ENCODE peak calls at places on chromosomes 6 and 20, in nine cellular contexts. One of them, this sample, is unnamed.

GRCh38 chr6:156612361-156612760 is 164.8 kb upstream of the ARID1B start:
- DNase-seq in ovary: no peak
- DNase-seq in A549: no peak
- DNase-seq in MM.1S: no peak
- DNase-seq in pancreas: no peak
- DNase-seq in IMR-90: no peak
- DNase-seq in endodermal cell: no peak
- DNase-seq in CD8-positive, alpha-beta T cell: no peak
- DNase-seq in psoas muscle: no peak
- DNase-seq in this sample: no peak

GRCh38 chr6:4656106-4656505 is 120.1 kb upstream of the CDYL start:
- DNase-seq in ovary: no peak
- DNase-seq in A549: no peak
- DNase-seq in MM.1S: no peak
- DNase-seq in pancreas: no peak
- DNase-seq in IMR-90: no peak
- DNase-seq in endodermal cell: no peak
- DNase-seq in CD8-positive, alpha-beta T cell: no peak
- DNase-seq in psoas muscle: no peak
- DNase-seq in this sample: no peak

GRCh38 chr6:12182676-12183075 is 107.5 kb upstream of the EDN1 start:
- DNase-seq in ovary: no peak
- DNase-seq in A549: no peak
- DNase-seq in MM.1S: no peak
- DNase-seq in pancreas: no peak
- DNase-seq in IMR-90: peak; percentile 74
- DNase-seq in endodermal cell: no peak
- DNase-seq in CD8-positive, alpha-beta T cell: no peak
- DNase-seq in psoas muscle: no peak
- DNase-seq in this sample: no peak

GRCh38 chr20:57938158-57939108 is 228.6 kb upstream of the PMEPA1 start:
- DNase-seq in ovary: no peak
- DNase-seq in A549: no peak
- DNase-seq in MM.1S: no peak
- DNase-seq in pancreas: no peak
- DNase-seq in IMR-90: no peak
- DNase-seq in endodermal cell: peak; percentile 69
- DNase-seq in CD8-positive, alpha-beta T cell: no peak
- DNase-seq in psoas muscle: no peak
- DNase-seq in this sample: no peak

GRCh38 chr6:57215260-57215659 is 6.8 kb downstream of the RAB23 start:
- DNase-seq in ovary: no peak
- DNase-seq in A549: no peak
- DNase-seq in MM.1S: no peak
- DNase-seq in pancreas: no peak
- DNase-seq in IMR-90: no peak
- DNase-seq in endodermal cell: no peak
- DNase-seq in CD8-positive, alpha-beta T cell: no peak
- DNase-seq in psoas muscle: no peak
- DNase-seq in this sample: no peak

GRCh38 chr6:160041608-160042007 is 72.7 kb downstream of the IGF2R start:
- DNase-seq in ovary: peak; percentile 69
- DNase-seq in A549: no peak
- DNase-seq in MM.1S: no peak
- DNase-seq in pancreas: peak; percentile 68
- DNase-seq in IMR-90: peak; percentile 70
- DNase-seq in endodermal cell: peak; percentile 24
- DNase-seq in CD8-positive, alpha-beta T cell: peak; percentile 27
- DNase-seq in psoas muscle: peak; percentile 80
- DNase-seq in this sample: no peak

GRCh38 chr6:1757133-1757532 is 147.4 kb downstream of the FOXC1 start:
- DNase-seq in ovary: no peak
- DNase-seq in A549: no peak
- DNase-seq in MM.1S: no peak
- DNase-seq in pancreas: no peak
- DNase-seq in IMR-90: no peak
- DNase-seq in endodermal cell: no peak
- DNase-seq in CD8-positive, alpha-beta T cell: no peak
- DNase-seq in psoas muscle: no peak
- DNase-seq in this sample: no peak

GRCh38 chr20:10225439-10226080 is 6.9 kb downstream of the SNAP25 start:
- DNase-seq in ovary: no peak
- DNase-seq in A549: peak; percentile 33
- DNase-seq in MM.1S: peak; percentile 53
- DNase-seq in pancreas: no peak
- DNase-seq in IMR-90: no peak
- DNase-seq in endodermal cell: peak; percentile 71
- DNase-seq in CD8-positive, alpha-beta T cell: no peak
- DNase-seq in psoas muscle: no peak
- DNase-seq in this sample: no peak

GRCh38 chr6:35457907-35458306 is 5.8 kb downstream of the FANCE start:
- DNase-seq in ovary: no peak
- DNase-seq in A549: no peak
- DNase-seq in MM.1S: no peak
- DNase-seq in pancreas: no peak
- DNase-seq in IMR-90: no peak
- DNase-seq in endodermal cell: peak; percentile 50
- DNase-seq in CD8-positive, alpha-beta T cell: no peak
- DNase-seq in psoas muscle: no peak
- DNase-seq in this sample: no peak
- H3K27ac ChIP-seq in ovary: no peak overlapping the region
- H3K27ac ChIP-seq in A549: no peak overlapping the region
- H3K27ac ChIP-seq in MM.1S: no peak overlapping the region
- H3K27ac ChIP-seq in pancreas: no peak overlapping the region
- H3K27ac ChIP-seq in IMR-90: no peak overlapping the region
- H3K27ac ChIP-seq in endodermal cell: no peak overlapping the region
- H3K27ac ChIP-seq in CD8-positive, alpha-beta T cell: no peak overlapping the region
- H3K27ac ChIP-seq in psoas muscle: no peak overlapping the region
- H3K27ac ChIP-seq in this sample: no peak overlapping the region

DNA sequence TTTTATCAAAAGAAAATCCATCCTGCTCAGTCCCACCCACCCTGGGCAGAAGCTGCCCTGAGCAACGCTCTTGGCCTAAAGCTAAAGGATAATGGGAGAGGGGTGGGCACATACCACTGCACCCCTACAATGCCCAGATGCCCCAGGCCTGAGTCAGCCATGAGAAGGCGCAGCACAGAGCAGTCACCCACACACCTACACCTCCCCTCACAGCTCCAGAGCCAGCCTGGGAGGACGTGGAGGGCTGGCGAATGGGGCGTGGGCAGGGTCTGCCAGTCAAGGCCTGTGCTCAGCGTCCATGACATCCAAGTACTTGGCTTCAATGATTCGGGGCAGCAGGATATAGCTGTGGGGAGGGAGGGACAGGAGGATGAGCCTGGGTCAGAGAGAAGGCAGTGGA is 11.5 kb downstream of the SLC4A11 start:
- DNase-seq in ovary: no peak
- DNase-seq in A549: no peak
- DNase-seq in MM.1S: no peak
- DNase-seq in pancreas: no peak
- DNase-seq in IMR-90: no peak
- DNase-seq in endodermal cell: no peak
- DNase-seq in CD8-positive, alpha-beta T cell: no peak
- DNase-seq in psoas muscle: no peak
- DNase-seq in this sample: no peak
- H3K4me1 ChIP-seq in ovary: no peaks in the 10 kb centered on the region
- H3K4me1 ChIP-seq in A549: peaks cover 29% of the 10 kb centered on the region
- H3K4me1 ChIP-seq in MM.1S: no peaks in the 10 kb centered on the region
- H3K4me1 ChIP-seq in pancreas: no peaks in the 10 kb centered on the region
- H3K4me1 ChIP-seq in IMR-90: no peaks in the 10 kb centered on the region
- H3K4me1 ChIP-seq in endodermal cell: peaks cover 8% of the 10 kb centered on the region
- H3K4me1 ChIP-seq in CD8-positive, alpha-beta T cell: peaks cover 16% of the 10 kb centered on the region
- H3K4me1 ChIP-seq in psoas muscle: peaks cover 15% of the 10 kb centered on the region
- H3K4me1 ChIP-seq in this sample: no peaks in the 10 kb centered on the region

GRCh38 chr20:45890077-45890996 is 671 bp downstream of the NEURL2 start:
- DNase-seq in ovary: peak; percentile 89
- DNase-seq in A549: peak; percentile 35
- DNase-seq in MM.1S: no peak
- DNase-seq in pancreas: peak; percentile 86
- DNase-seq in IMR-90: peak; percentile 78
- DNase-seq in endodermal cell: peak; percentile 96
- DNase-seq in CD8-positive, alpha-beta T cell: peak; percentile 65
- DNase-seq in psoas muscle: peak; percentile 90
- DNase-seq in this sample: peak; percentile 90
- TF ChIP-seq CTCF in ovary: peak; percentile 71
- TF ChIP-seq CTCF in A549: peak; percentile 20
- TF ChIP-seq CTCF in MM.1S: peak; percentile 5
- TF ChIP-seq CTCF in pancreas: peak; percentile 52
- TF ChIP-seq CTCF in IMR-90: peak; percentile 64
- TF ChIP-seq CTCF in endodermal cell: peak; percentile 90
- TF ChIP-seq CTCF in CD8-positive, alpha-beta T cell: peak; percentile 25
- TF ChIP-seq CTCF in psoas muscle: peak; percentile 65
- TF ChIP-seq CTCF in this sample: peak; percentile 63

GRCh38 chr20:32416206-32416605 is 58.1 kb downstream of the ASXL1 start:
- DNase-seq in ovary: no peak
- DNase-seq in A549: no peak
- DNase-seq in MM.1S: no peak
- DNase-seq in pancreas: no peak
- DNase-seq in IMR-90: no peak
- DNase-seq in endodermal cell: no peak
- DNase-seq in CD8-positive, alpha-beta T cell: no peak
- DNase-seq in psoas muscle: no peak
- DNase-seq in this sample: no peak
- H3K27ac ChIP-seq in ovary: no peak overlapping the region
- H3K27ac ChIP-seq in A549: no peak overlapping the region
- H3K27ac ChIP-seq in MM.1S: no peak overlapping the region
- H3K27ac ChIP-seq in pancreas: no peak overlapping the region
- H3K27ac ChIP-seq in IMR-90: no peak overlapping the region
- H3K27ac ChIP-seq in endodermal cell: no peak overlapping the region
- H3K27ac ChIP-seq in CD8-positive, alpha-beta T cell: no peak overlapping the region
- H3K27ac ChIP-seq in psoas muscle: no peak overlapping the region
- H3K27ac ChIP-seq in this sample: no peak overlapping the region

DNA sequence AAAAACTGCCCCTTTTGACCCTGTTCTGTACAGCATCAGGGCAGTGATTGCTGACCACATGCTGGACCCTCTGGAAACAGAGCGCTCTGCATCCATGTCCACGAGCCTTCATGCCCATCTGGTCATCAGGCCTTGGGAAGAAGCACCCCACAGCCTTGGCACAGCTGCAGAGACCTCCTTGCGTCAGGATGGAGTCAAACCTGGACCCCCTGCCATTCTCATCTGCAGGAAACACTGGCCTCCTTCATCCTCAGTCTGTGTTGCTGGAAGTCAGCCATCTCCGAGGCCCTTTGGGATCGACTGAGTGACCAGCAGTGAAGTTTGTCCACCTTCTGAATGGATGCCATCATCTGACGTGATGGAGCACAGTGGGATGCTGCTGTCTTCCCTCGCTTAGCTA is 2138.3 kb upstream of the DEFB115 start:
- DNase-seq in ovary: no peak
- DNase-seq in A549: no peak
- DNase-seq in MM.1S: no peak
- DNase-seq in pancreas: no peak
- DNase-seq in IMR-90: no peak
- DNase-seq in endodermal cell: no peak
- DNase-seq in CD8-positive, alpha-beta T cell: no peak
- DNase-seq in psoas muscle: peak; percentile 54
- DNase-seq in this sample: no peak
- H3K4me1 ChIP-seq in ovary: no peaks in the 10 kb centered on the region
- H3K4me1 ChIP-seq in A549: no peaks in the 10 kb centered on the region
- H3K4me1 ChIP-seq in MM.1S: no peaks in the 10 kb centered on the region
- H3K4me1 ChIP-seq in pancreas: no peaks in the 10 kb centered on the region
- H3K4me1 ChIP-seq in IMR-90: no peaks in the 10 kb centered on the region
- H3K4me1 ChIP-seq in endodermal cell: no peaks in the 10 kb centered on the region
- H3K4me1 ChIP-seq in CD8-positive, alpha-beta T cell: no peaks in the 10 kb centered on the region
- H3K4me1 ChIP-seq in psoas muscle: no peaks in the 10 kb centered on the region
- H3K4me1 ChIP-seq in this sample: no peaks in the 10 kb centered on the region

GRCh38 chr6:10847684-10848083 is 9.3 kb upstream of the MAK start:
- DNase-seq in ovary: no peak
- DNase-seq in A549: no peak
- DNase-seq in MM.1S: peak; percentile 13
- DNase-seq in pancreas: no peak
- DNase-seq in IMR-90: no peak
- DNase-seq in endodermal cell: no peak
- DNase-seq in CD8-positive, alpha-beta T cell: no peak
- DNase-seq in psoas muscle: no peak
- DNase-seq in this sample: no peak
- TF ChIP-seq CTCF in ovary: no peak
- TF ChIP-seq CTCF in A549: peak; percentile 29
- TF ChIP-seq CTCF in MM.1S: peak; percentile 40
- TF ChIP-seq CTCF in pancreas: peak; percentile 9
- TF ChIP-seq CTCF in IMR-90: peak; percentile 28
- TF ChIP-seq CTCF in endodermal cell: peak; percentile 69
- TF ChIP-seq CTCF in CD8-positive, alpha-beta T cell: peak; percentile 32
- TF ChIP-seq CTCF in psoas muscle: peak; percentile 13
- TF ChIP-seq CTCF in this sample: no peak

GRCh38 chr6:36983538-36983937 is 2.5 kb downstream of the MTCH1 start:
- DNase-seq in ovary: no peak
- DNase-seq in A549: no peak
- DNase-seq in MM.1S: no peak
- DNase-seq in pancreas: no peak
- DNase-seq in IMR-90: no peak
- DNase-seq in endodermal cell: no peak
- DNase-seq in CD8-positive, alpha-beta T cell: no peak
- DNase-seq in psoas muscle: no peak
- DNase-seq in this sample: no peak
- H3K27ac ChIP-seq in ovary: no peak overlapping the region
- H3K27ac ChIP-seq in A549: no peak overlapping the region
- H3K27ac ChIP-seq in MM.1S: no peak overlapping the region
- H3K27ac ChIP-seq in pancreas: no peak overlapping the region
- H3K27ac ChIP-seq in IMR-90: no peak overlapping the region
- H3K27ac ChIP-seq in endodermal cell: no peak overlapping the region
- H3K27ac ChIP-seq in CD8-positive, alpha-beta T cell: no peak overlapping the region
- H3K27ac ChIP-seq in psoas muscle: no peak overlapping the region
- H3K27ac ChIP-seq in this sample: no peak overlapping the region

DNA sequence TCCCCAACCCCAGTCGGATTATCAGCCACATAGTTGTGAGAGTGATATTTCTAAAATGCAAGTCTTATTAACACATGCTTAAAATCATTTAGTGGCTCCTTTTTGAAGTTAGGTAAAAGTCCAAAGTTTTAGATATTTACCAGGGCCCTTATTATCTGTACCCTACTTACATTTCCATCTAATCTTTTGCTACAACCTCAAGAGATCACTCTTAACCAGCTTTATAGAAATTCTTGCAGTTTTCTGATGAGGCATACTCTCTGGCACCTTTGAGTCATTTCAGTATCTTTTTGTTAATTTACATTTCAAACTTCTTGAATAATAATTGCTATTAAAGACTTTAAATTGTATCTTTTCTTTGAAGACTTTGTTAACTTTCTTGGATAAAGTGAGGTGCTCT is 453.3 kb downstream of the RFPL4B start:
- DNase-seq in ovary: no peak
- DNase-seq in A549: no peak
- DNase-seq in MM.1S: no peak
- DNase-seq in pancreas: no peak
- DNase-seq in IMR-90: peak; percentile 18
- DNase-seq in endodermal cell: no peak
- DNase-seq in CD8-positive, alpha-beta T cell: no peak
- DNase-seq in psoas muscle: no peak
- DNase-seq in this sample: no peak
- H3K4me1 ChIP-seq in ovary: no peaks in the 10 kb centered on the region
- H3K4me1 ChIP-seq in A549: no peaks in the 10 kb centered on the region
- H3K4me1 ChIP-seq in MM.1S: peaks cover 17% of the 10 kb centered on the region
- H3K4me1 ChIP-seq in pancreas: no peaks in the 10 kb centered on the region
- H3K4me1 ChIP-seq in IMR-90: peaks cover 3% of the 10 kb centered on the region
- H3K4me1 ChIP-seq in endodermal cell: no peaks in the 10 kb centered on the region
- H3K4me1 ChIP-seq in CD8-positive, alpha-beta T cell: no peaks in the 10 kb centered on the region
- H3K4me1 ChIP-seq in psoas muscle: no peaks in the 10 kb centered on the region
- H3K4me1 ChIP-seq in this sample: no peaks in the 10 kb centered on the region

This sample was measured in tibial artery.